ENCODE peak calls at places on chromosomes 16 and 17, in eight cellular contexts. A is nephron progenitor cell; U is stimulated activated CD4-positive, alpha-beta T cell treated with anti-CD3 and anti-CD28 coated beads, TNF-alpha, amount 100 ng/mL, for 24 hours; G is activated naive CD4-positive, alpha-beta T cell treated with Interleukin-2 at 50 U/mL for 16 hours; Z is mesendoderm; T is AG09319; Y is IMR-90; S is Peyer's patch. P is an unnamed sample.
A peak's percentile ranks its signal among the peaks of the same experiment; 100 is the strongest.

GRCh38 chr17:19015428-19015827 is 10.9 kb upstream of the FAM83G start:
- DNase-seq in A (no peak), T (no peak), Y (no peak), U (no peak), Z (no peak), S (no peak), G (no peak), P (no peak)

GRCh38 chr16:88589441-88589840 is 19.2 kb downstream of the ZC3H18 start:
- DNase-seq in Y (no peak), G (peak; percentile 5), S (no peak), A (no peak), T (no peak), U (no peak), Z (no peak), P (no peak)

GRCh38 chr17:49197346-49197998 is 12.9 kb downstream of the GNGT2 start:
- DNase-seq in G (no peak), Y (no peak), U (no peak), A (no peak), Z (no peak), T (no peak), S (peak; percentile 37), P (no peak)

GRCh38 chr17:75418523-75419050 is 13.1 kb upstream of the GRB2 start:
- DNase-seq in U (no peak), G (no peak), T (no peak), Z (no peak), S (no peak), A (no peak), Y (no peak), P (no peak)

GRCh38 chr17:39057807-39058206 is 90.6 kb upstream of the FBXO47 start:
- DNase-seq in A (no peak), Z (no peak), T (no peak), U (no peak), Y (no peak), G (no peak), S (no peak), P (no peak)

GRCh38 chr16:83100679-83101078 is 473.9 kb downstream of the CDH13 start:
- DNase-seq in S (no peak), U (no peak), Z (no peak), G (no peak), A (no peak), T (no peak), Y (no peak), P (no peak)

GRCh38 chr17:2084766-2085647 is 30.1 kb downstream of the HIC1 start:
- DNase-seq in G (no peak), T (peak; percentile 94), U (no peak), S (peak; percentile 87), Z (no peak), A (no peak), Y (peak; percentile 86), P (no peak)

GRCh38 chr16:87489434-87490045 is 3.3 kb downstream of the ZCCHC14 start:
- DNase-seq in Z (no peak), G (no peak), U (no peak), A (no peak), S (no peak), Y (no peak), T (no peak), P (no peak)

GRCh38 chr16:50711862-50712567 is 18.6 kb downstream of the NOD2 start:
- DNase-seq in Z (no peak), G (no peak), Y (no peak), U (no peak), T (no peak), A (no peak), S (no peak), P (no peak)

GRCh38 chr17:40535924-40536717 is 29.2 kb downstream of the CCR7 start:
- DNase-seq in Y (no peak), Z (no peak), U (no peak), G (no peak), S (no peak), A (no peak), T (no peak), P (no peak)

GRCh38 chr17:19317359-19318095 is 45.0 kb downstream of the B9D1 start:
- DNase-seq in A (peak; percentile 87), Z (peak; percentile 98), G (no peak), T (peak; percentile 11), U (no peak), Y (peak; percentile 80), S (peak; percentile 87), P (no peak)

GRCh38 chr17:73410586-73411329 is 99.0 kb upstream of the CDC42EP4 start:
- DNase-seq in S (no peak), T (no peak), Y (no peak), G (no peak), A (peak; percentile 82), U (no peak), Z (no peak), P (no peak)

GRCh38 chr17:42135664-42136653 is 13.4 kb downstream of the HSPB9 start:
- DNase-seq in Z (peak; percentile 74), U (no peak), Y (peak; percentile 85), A (no peak), G (no peak), T (no peak), S (peak; percentile 93), P (no peak)

GRCh38 chr16:65829076-65829475 is 537.4 kb upstream of the CDH5 start:
- DNase-seq in U (no peak), A (no peak), G (no peak), T (no peak), S (no peak), Z (no peak), Y (no peak), P (no peak)

GRCh38 chr17:39212841-39213480 is 12.8 kb downstream of the STAC2 start:
- DNase-seq in G (no peak), A (no peak), Y (no peak), U (no peak), Z (no peak), T (no peak), S (no peak), P (no peak)

GRCh38 chr17:10196936-10197335 is 1.5 kb downstream of the GAS7 start:
- DNase-seq in S (no peak), Y (no peak), U (no peak), A (no peak), Z (no peak), G (no peak), T (no peak), P (no peak)

P was measured in stimulated activated effector memory CD8-positive, alpha-beta T cell treated with anti-CD3 and anti-CD28 coated beads, Interleukin-12 subunit alpha, Interleukin-12 subunit beta, amount 100 ng/mL, for 72 hours.